ENCODE peak calls at places on chromosomes 13 and 19, in seven cellular contexts. Y is tibial artery; N is CD4-positive, CD25-positive, alpha-beta regulatory T cell; J is T follicular helper cell; U is central memory CD4-positive, alpha-beta T cell; C is effector memory CD8-positive, alpha-beta T cell; D is activated naive CD4-positive, alpha-beta T cell treated with anti-CD3 and anti-CD28 coated beads, Interleukin-2, amount 10 ng/mL, durations not matched to agents 7 days and 5 days. B is an unnamed sample.

GRCh38 chr19:1513492-1514294 is 874 bp upstream of the ADAMTSL5 start:
- DNase-seq in Y (no peak), N (peak; percentile 51), J (peak; percentile 54), U (peak; percentile 64), C (peak; percentile 60), D (peak; percentile 77), B (peak; percentile 68)

GRCh38 chr13:70703755-70704154 is 595.5 kb upstream of the KLHL1 start:
- DNase-seq in Y (no peak), N (no peak), J (no peak), U (no peak), C (no peak), D (no peak), B (no peak)

GRCh38 chr13:25761041-25761440 is 290.8 kb downstream of the SHISA2 start:
- DNase-seq in Y (no peak), N (no peak), J (no peak), U (no peak), C (no peak), D (no peak), B (no peak)

GRCh38 chr13:72469932-72470331 is 257.5 kb downstream of the MZT1 start:
- DNase-seq in Y (no peak), N (no peak), J (no peak), U (no peak), C (no peak), D (no peak), B (no peak)

GRCh38 chr13:31962661-31963345 is 68.8 kb upstream of the FRY start:
- DNase-seq in Y (no peak), N (no peak), J (no peak), U (no peak), C (no peak), D (no peak), B (no peak)

GRCh38 chr13:36192166-36192565 is 22.2 kb downstream of the SOHLH2 start:
- DNase-seq in Y (no peak), N (no peak), J (no peak), U (no peak), C (no peak), D (no peak), B (no peak)

GRCh38 chr13:30737511-30738342 is 2.4 kb downstream of the ALOX5AP start:
- DNase-seq in Y (no peak), N (no peak), J (no peak), U (no peak), C (no peak), D (no peak), B (no peak)

GRCh38 chr13:29369060-29369743 is 226.3 kb downstream of the SLC7A1 start:
- DNase-seq in Y (no peak), N (no peak), J (no peak), U (no peak), C (no peak), D (no peak), B (peak; percentile 31)

GRCh38 chr19:16202320-16203255 is 4.9 kb downstream of the AP1M1 start:
- DNase-seq in Y (peak; percentile 29), N (no peak), J (no peak), U (no peak), C (no peak), D (no peak), B (no peak)

GRCh38 chr19:3985643-3986259 is 488 bp upstream of the EEF2 start:
- DNase-seq in Y (no peak), N (no peak), J (no peak), U (no peak), C (no peak), D (no peak), B (no peak)

GRCh38 chr19:664913-665443 is 2.0 kb upstream of the RNF126 start:
- DNase-seq in Y (peak; percentile 86), N (peak; percentile 73), J (peak; percentile 74), U (peak; percentile 76), C (peak; percentile 75), D (peak; percentile 88), B (peak; percentile 75)

B was measured in CD4-positive, alpha-beta memory T cell.